ENCODE peak calls at places on chromosomes 13 and 19, in five cellular contexts. J, I, E, W and O are unnamed samples. For H3K4me1, the result is how much of the 10 kb centered on the place peaks cover.

GRCh38 chr19:51621178-51621577 is 9.0 kb downstream of the SIGLEC5 start:
- DNase-seq in E (no peak), I (no peak), W (no peak), J (no peak), O (no peak)

GRCh38 chr13:94112227-94112626 is 367.3 kb downstream of the DCT start:
- DNase-seq in E (no peak), I (no peak), W (no peak), J (no peak), O (no peak)

GRCh38 chr13:41111454-41111853 is 21.1 kb downstream of the KBTBD6 start:
- DNase-seq in E (no peak), W (no peak), J (no peak), I (no peak), O (no peak)

GRCh38 chr13:107348471-107348870 is 780.5 kb upstream of the ARGLU1 start:
- DNase-seq in J (no peak), E (no peak), W (no peak), I (no peak), O (no peak)

GRCh38 chr13:25687622-25688225 is 315.9 kb downstream of the ATP8A2 start:
- DNase-seq in E (no peak), J (peak), W (no peak), I (peak), O (no peak)

GRCh38 chr19:18659281-18660050 is 22.6 kb downstream of the KLHL26 start:
- DNase-seq in E (no peak), W (no peak), I (no peak), J (no peak), O (no peak)

GRCh38 chr19:55369651-55370304 is 485 bp downstream of the IL11 start:
- DNase-seq in I (no peak), W (no peak), J (no peak), E (no peak), O (no peak)

GRCh38 chr19:18422530-18423191 is 3.5 kb downstream of the SSBP4 start:
- DNase-seq in W (no peak), J (no peak), I (no peak), E (no peak), O (peak)

GRCh38 chr13:99386495-99386894 is 79.3 kb upstream of the GPR183 start:
- DNase-seq in I (no peak), E (no peak), W (no peak), J (no peak), O (no peak)

GRCh38 chr19:33370783-33371182 is 2.7 kb upstream of the CEBPG start:
- DNase-seq in W (no peak), I (peak), E (no peak), J (no peak), O (no peak)

GRCh38 chr13:44064376-44064775 is 184.7 kb downstream of the LACC1 start:
- DNase-seq in E (no peak), I (no peak), J (no peak), W (no peak), O (no peak)

GRCh38 chr13:66087149-66087780 is 1142.9 kb downstream of the PCDH9 start:
- DNase-seq in I (no peak), J (no peak), W (no peak), E (no peak), O (no peak)

GRCh38 chr13:72061613-72062012 is 194.6 kb upstream of the DACH1 start:
- DNase-seq in E (no peak), I (no peak), W (no peak), J (no peak), O (no peak)

GRCh38 chr13:111210488-111210887 is 95.4 kb downstream of the ARHGEF7 start:
- DNase-seq in I (no peak), W (no peak), E (no peak), J (peak), O (no peak)

GRCh38 chr19:35149463-35149862 is 5.1 kb upstream of the FXYD5 start:
- DNase-seq in J (no peak), E (no peak), I (no peak), W (no peak), O (no peak)

GRCh38 chr13:50410921-50411712 is 395.9 kb downstream of the KCNRG start:
- DNase-seq in W (no peak), E (no peak), J (peak), I (no peak), O (no peak)

GRCh38 chr19:38989066-38989605 is 13.6 kb upstream of the FBXO17 start:
- DNase-seq in J (no peak), W (no peak), E (peak), I (no peak), O (no peak)

GRCh38 chr13:23615677-23616076 is 45.5 kb downstream of the TNFRSF19 start:
- DNase-seq in W (no peak), J (no peak), E (no peak), I (no peak), O (no peak)

GRCh38 chr19:55694656-55695491 is 19.8 kb downstream of the EPN1 start:
- DNase-seq in I (no peak), E (no peak), W (no peak), J (no peak), O (peak)

GRCh38 chr19:18013621-18014111 is 5.7 kb downstream of the ARRDC2 start:
- DNase-seq in E (peak), I (peak), J (no peak), W (no peak), O (no peak)

GRCh38 chr13:48585456-48585840 is 52.6 kb upstream of the RCBTB2 start:
- DNase-seq in W (peak), E (peak), J (peak), I (peak), O (no peak)

GRCh38 chr13:23871616-23872220 is 17.5 kb downstream of the MIPEP start:
- DNase-seq in E (no peak), I (no peak), J (peak), W (no peak), O (no peak)

GRCh38 chr19:16127080-16127479 is 15.4 kb downstream of the RAB8A start:
- DNase-seq in E (no peak), W (no peak), J (no peak), I (no peak), O (no peak)
- H3K4me1 ChIP-seq in E (under half), W (under half), J (under half), I (under half), O (under half)

DNA sequence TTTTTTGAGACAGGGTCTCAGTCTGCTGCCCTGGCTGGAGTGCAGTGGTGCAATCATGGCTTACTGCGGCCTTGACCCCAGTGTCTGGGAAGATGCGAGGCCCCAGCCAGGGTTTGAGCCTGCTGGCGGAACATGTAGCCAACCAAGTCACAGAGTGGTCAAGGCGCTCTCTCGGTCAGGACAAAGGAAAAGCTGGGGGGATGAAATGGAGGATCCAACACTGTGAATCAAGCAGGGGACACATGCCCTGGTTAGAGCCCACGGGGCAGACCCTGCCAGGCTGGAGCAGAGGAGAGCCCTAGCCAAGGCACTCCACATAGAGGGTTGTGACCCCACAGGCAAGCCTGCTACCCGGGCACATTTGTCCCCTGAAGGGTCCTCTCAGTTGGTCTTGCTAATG is 10.1 kb downstream of the TUBA3C start:
- DNase-seq in W (no peak), J (no peak), I (no peak), E (no peak), O (no peak)
- TF ChIP-seq POLR2AphosphoS5 in W (no peak), J (no peak), I (no peak), E (no peak), O (no peak)

GRCh38 chr19:44757057-44757734 is 8.7 kb downstream of the BCL3 start:
- DNase-seq in J (no peak), W (peak), E (no peak), I (no peak), O (no peak)

GRCh38 chr19:44754743-44755066 is 6.2 kb downstream of the BCL3 start:
- DNase-seq in E (no peak), I (no peak), J (no peak), W (no peak), O (no peak)

GRCh38 chr19:44755219-44755618 is 6.7 kb downstream of the BCL3 start:
- DNase-seq in E (no peak), W (no peak), J (no peak), I (no peak), O (no peak)

GRCh38 chr19:44757735-44758505 is 9.4 kb downstream of the BCL3 start:
- DNase-seq in W (peak), E (no peak), J (peak), I (no peak), O (peak)

GRCh38 chr19:44756089-44756562 is 7.6 kb downstream of the BCL3 start:
- DNase-seq in E (no peak), J (no peak), I (no peak), W (no peak), O (no peak)
- H3K4me1 ChIP-seq in E (under half), J (under half), I (under half), W (half or more), O (half or more)

DNA sequence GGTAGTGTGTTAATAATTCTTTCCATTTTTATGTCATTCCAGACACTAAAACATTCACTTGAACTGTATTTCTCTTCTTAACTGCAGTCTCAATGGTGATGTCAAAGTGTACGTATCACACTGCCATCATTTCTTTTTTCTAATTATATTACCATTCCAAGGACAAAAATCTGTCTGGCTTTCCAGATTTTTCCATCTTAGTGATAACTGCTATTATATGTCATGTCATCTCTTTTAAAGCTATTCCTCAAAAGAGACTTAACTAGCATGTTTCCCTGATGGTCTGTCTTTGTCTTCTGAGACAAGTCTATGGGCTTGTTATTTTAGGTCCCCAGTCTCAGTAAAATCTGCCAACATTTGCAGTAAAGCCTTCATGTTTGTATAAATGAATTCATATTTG is 1207.1 kb downstream of the PCDH17 start:
- DNase-seq in E (no peak), J (no peak), I (no peak), W (no peak), O (no peak)
- TF ChIP-seq POLR2AphosphoS5 in E (no peak), J (no peak), I (no peak), W (no peak), O (no peak)

GRCh38 chr19:11199517-11199916 is 2.2 kb upstream of the KANK2 start:
- DNase-seq in I (no peak), E (no peak), W (no peak), J (no peak), O (no peak)

GRCh38 chr19:11198769-11199469 is 1.6 kb upstream of the KANK2 start:
- DNase-seq in I (no peak), W (no peak), E (no peak), J (no peak), O (no peak)

GRCh38 chr19:11200931-11201330 is 3.6 kb upstream of the KANK2 start:
- DNase-seq in J (no peak), E (no peak), W (no peak), I (no peak), O (no peak)

GRCh38 chr19:11201791-11202190 is 4.4 kb upstream of the KANK2 start:
- DNase-seq in W (no peak), J (no peak), E (no peak), I (no peak), O (no peak)

DNA sequence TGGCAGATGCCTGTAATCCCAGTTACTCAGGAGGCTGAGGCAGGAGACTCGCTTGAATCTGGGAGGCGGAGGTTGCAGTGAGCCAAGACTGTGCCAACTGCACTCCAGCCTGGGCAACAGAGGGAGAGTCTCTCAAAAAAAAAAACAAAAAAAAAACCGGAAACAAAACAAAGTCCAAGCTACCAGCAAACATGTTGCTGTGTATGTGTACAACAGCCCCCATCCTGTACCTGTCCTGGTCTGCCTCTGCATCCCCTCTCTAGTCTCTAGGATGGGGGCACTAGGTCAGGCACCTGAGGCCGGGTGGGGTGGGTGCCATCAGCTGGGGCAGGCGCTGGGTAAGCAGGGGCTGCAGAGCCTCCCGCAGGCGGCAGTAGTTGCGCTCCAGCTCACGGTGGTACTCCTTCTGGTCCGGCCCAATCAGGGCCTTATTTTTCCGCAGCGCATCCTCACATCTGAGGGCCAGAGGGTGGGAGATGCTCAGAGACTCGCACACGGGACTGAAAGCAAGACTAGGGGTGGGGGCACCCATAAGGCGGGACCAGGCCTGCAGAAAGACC is 2.8 kb upstream of the KANK2 start:
- DNase-seq in E (no peak), I (no peak), J (no peak), W (no peak), O (no peak)
- H3K4me1 ChIP-seq in E (under half), I (under half), J (under half), W (half or more), O (under half)

DNA sequence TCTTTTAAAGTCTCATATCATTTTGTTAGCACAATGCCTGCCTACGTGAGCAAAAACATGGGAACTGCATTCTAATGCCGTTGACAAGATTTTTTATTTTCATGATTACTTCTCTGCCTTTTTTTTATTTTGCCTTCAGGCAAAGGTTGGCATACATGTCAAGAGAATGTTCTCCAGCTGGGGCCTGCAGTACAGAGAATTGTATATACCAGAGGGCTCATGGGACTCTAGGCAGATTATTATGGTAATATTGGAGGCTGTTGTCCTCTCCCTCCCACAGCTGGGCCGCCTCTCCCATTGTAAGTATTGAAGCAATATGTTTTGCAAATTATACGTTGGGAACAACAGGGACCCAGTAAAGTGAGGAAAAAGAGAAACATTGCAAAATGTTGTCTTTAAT is 53.9 kb upstream of the OBI1 start:
- DNase-seq in J (no peak), E (no peak), W (no peak), I (no peak), O (no peak)
- TF ChIP-seq POLR2AphosphoS5 in J (no peak), E (no peak), W (no peak), I (no peak), O (no peak)

DNA sequence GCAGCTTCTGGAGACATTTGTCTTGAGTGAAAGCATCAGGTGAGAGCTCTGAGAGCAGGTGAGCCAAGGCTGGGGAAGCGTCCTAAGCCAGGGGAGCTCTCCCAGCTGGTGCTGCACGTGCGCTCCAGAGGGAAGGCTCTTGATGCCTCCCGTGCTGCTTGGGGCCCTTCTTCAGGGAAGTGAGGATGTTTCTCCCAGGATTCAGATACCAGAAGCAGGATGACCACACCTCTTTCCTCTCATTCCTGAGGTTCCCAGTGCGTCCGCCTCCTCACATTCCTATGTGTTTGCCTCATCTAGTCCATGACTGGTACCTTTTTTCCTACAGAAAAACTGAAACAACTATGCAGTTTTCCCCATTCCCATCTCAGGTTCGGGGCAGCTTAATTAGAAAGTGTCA is 231.0 kb upstream of the IRS2 start:
- DNase-seq in E (peak), I (no peak), J (no peak), W (no peak), O (no peak)
- H3K4me1 ChIP-seq in E (under half), I (under half), J (under half), W (under half), O (under half)